ENCODE peak calls at places on chromosomes 3 and 15, in five cellular contexts. X is heart left ventricle, J is WERI-Rb-1, C is lower lobe of right lung, V is stomach. H is an unnamed sample. For H3K36me3, the result is how much of the 10 kb centered on the place peaks cover.

GRCh38 chr15:60000113-60000823 is 3.8 kb upstream of the FOXB1 start:
- DNase-seq in X (no peak), J (no peak), C (no peak), V (no peak), H (no peak)

GRCh38 chr15:69855601-69856000 is 242.1 kb downstream of the TLE3 start:
- DNase-seq in X (no peak), J (no peak), C (no peak), V (no peak), H (no peak)

GRCh38 chr3:71131893-71132314 is 451.6 kb downstream of the FOXP1 start:
- DNase-seq in X (peak), J (no peak), C (no peak), V (no peak), H (no peak)

GRCh38 chr15:52680041-52680391 is 828 bp upstream of the ATOSA start:
- DNase-seq in X (no peak), J (no peak), C (no peak), V (no peak), H (no peak)

GRCh38 chr3:19937459-19938362 is 3.7 kb upstream of the EFHB start:
- DNase-seq in X (no peak), J (no peak), C (no peak), V (no peak), H (no peak)

GRCh38 chr3:45992820-45993219 is 2.8 kb downstream of the FYCO1 start:
- DNase-seq in X (no peak), J (no peak), C (no peak), V (no peak), H (peak)

GRCh38 chr15:99426431-99427105 is 139.2 kb upstream of the MEF2A start:
- DNase-seq in X (no peak), J (no peak), C (no peak), V (no peak), H (no peak)

GRCh38 chr15:52463638-52464037 is 65.0 kb downstream of the MYO5A start:
- DNase-seq in X (no peak), J (no peak), C (no peak), V (no peak), H (no peak)

GRCh38 chr3:136617123-136617700 is 135.0 kb downstream of the STAG1 start:
- DNase-seq in X (no peak), J (no peak), C (no peak), V (no peak), H (no peak)

GRCh38 chr3:157347577-157348303 is 88.9 kb upstream of the PTX3 start:
- DNase-seq in X (no peak), J (peak), C (no peak), V (no peak), H (no peak)

GRCh38 chr3:103052236-103052830 is 617.5 kb downstream of the ZPLD1 start:
- DNase-seq in X (peak), J (no peak), C (peak), V (no peak), H (no peak)

GRCh38 chr15:94206463-94207167 is 24.7 kb upstream of the MCTP2 start:
- DNase-seq in X (no peak), J (no peak), C (no peak), V (no peak), H (peak)

GRCh38 chr15:38886315-38887163 is 321.9 kb upstream of the RASGRP1 start:
- DNase-seq in X (no peak), J (no peak), C (no peak), V (no peak), H (peak)

GRCh38 chr3:16119887-16120286 is 54.6 kb upstream of the GALNT15 start:
- DNase-seq in X (no peak), J (no peak), C (no peak), V (no peak), H (no peak)

GRCh38 chr3:15708882-15709677 is 88.7 kb downstream of the ANKRD28 start:
- DNase-seq in X (no peak), J (no peak), C (no peak), V (no peak), H (no peak)

GRCh38 chr3:69178838-69179739 is 56.7 kb upstream of the LMOD3 start:
- DNase-seq in X (no peak), J (no peak), C (no peak), V (no peak), H (no peak)

GRCh38 chr3:78605178-78605577 is 1162.6 kb downstream of the ROBO1 start:
- DNase-seq in X (no peak), J (no peak), C (no peak), V (no peak), H (no peak)

GRCh38 chr3:88195951-88196434 is 46.2 kb downstream of the C3orf38 start:
- DNase-seq in X (no peak), J (no peak), C (no peak), V (no peak), H (no peak)

GRCh38 chr3:188345223-188345622 is 191.3 kb downstream of the LPP start:
- DNase-seq in X (no peak), J (no peak), C (no peak), V (no peak), H (no peak)

GRCh38 chr15:40358492-40359353 is 704 bp downstream of the DISP2 start:
- DNase-seq in X (no peak), J (peak), C (no peak), V (no peak), H (no peak)
- TF ChIP-seq CTCF in X (no peak), J (peak), C (peak), V (no peak), H (peak)

GRCh38 chr3:124730129-124730919 is at the start of gene UMPS:
- DNase-seq in X (peak), J (peak), C (peak), V (peak), H (peak)

GRCh38 chr3:124730920-124731297 is 657 bp downstream of the UMPS start:
- DNase-seq in X (no peak), J (no peak), C (no peak), V (no peak), H (no peak)

DNA sequence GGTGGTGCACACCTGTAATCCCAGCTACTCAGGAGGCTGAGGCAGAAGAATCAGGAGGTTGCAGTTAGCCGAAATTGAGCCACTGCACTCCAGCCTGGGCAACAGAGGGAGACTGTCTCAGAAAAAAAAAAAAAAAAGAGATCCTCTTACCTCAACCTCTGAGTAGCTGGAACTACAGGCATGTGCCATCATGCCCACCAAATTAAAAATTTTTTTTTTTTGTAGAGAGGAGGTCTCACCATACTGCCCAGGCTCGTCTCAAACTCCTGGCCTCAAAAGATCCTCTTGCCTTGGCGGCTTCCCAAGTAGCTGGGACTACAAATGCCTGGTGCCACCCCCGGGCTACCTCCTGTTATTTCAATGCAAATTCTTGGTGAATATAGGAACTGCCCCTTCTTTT is 1.5 kb downstream of the UMPS start:
- DNase-seq in X (no peak), J (no peak), C (no peak), V (no peak), H (no peak)
- H3K4me3 ChIP-seq in X (no peak), J (no peak), C (no peak), V (no peak), H (no peak)

DNA sequence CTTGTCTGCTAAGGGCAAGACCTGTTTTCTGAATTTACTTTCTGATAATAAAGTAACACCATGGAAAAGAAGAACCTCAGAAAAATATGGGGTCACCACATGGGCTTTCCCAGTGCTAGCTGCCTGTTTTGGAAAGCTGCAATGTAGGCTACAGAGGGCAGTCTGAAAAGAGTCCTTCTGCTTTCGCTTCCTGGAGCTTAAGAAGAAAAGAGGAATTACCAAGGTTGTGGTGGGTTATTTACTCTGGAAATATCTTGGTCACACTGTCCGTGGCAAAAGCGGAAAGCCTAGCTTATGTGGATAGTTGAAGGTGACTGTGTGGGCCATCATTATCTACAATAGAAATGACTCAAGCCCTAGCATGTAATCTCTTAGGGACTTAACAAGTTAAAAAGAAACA is 31.7 kb upstream of the IP6K2 start:
- DNase-seq in X (no peak), J (no peak), C (no peak), V (no peak), H (no peak)
- H3K36me3 ChIP-seq in X (under half), J (under half), C (half or more), V (under half), H (under half)

GRCh38 chr15:101320501-101321052 is 25.5 kb upstream of the SNRPA1 start:
- DNase-seq in X (peak), J (peak), C (peak), V (peak), H (no peak)
- TF ChIP-seq CTCF in X (no peak), J (peak), C (peak), V (no peak), H (peak)

GRCh38 chr3:105860649-105861048 is 8.2 kb downstream of the CBLB start:
- DNase-seq in X (no peak), J (no peak), C (no peak), V (no peak), H (no peak)
- H3K4me3 ChIP-seq in X (no peak), J (no peak), C (no peak), V (no peak), H (no peak)

H was measured in BJ.